ENCODE peak calls at places on chromosomes 5 and 9, in six cellular contexts. K is endothelial cell of umbilical vein, T is transverse colon, C is SJCRH30, E is HL-60, U is foreskin fibroblast. J is an unnamed sample.

GRCh38 chr9:131685753-131686706 is 53.8 kb downstream of the RAPGEF1 start:
- DNase-seq in C (no peak), U (no peak), T (no peak), E (no peak), K (no peak), J (no peak)

GRCh38 chr5:172687983-172688734 is 47.1 kb downstream of the NEURL1B start:
- DNase-seq in C (no peak), K (no peak), T (peak; percentile 61), E (no peak), U (no peak), J (peak; percentile 59)

GRCh38 chr9:112719292-112719691 is 1.4 kb upstream of the INIP start:
- DNase-seq in E (no peak), T (no peak), K (no peak), C (no peak), U (peak; percentile 54), J (no peak)

GRCh38 chr9:95808001-95808400 is 67.5 kb upstream of the ERCC6L2 start:
- DNase-seq in E (no peak), T (no peak), C (peak; percentile 68), K (peak; percentile 49), U (peak; percentile 69), J (no peak)

GRCh38 chr5:55062039-55062779 is 38.2 kb downstream of the GZMK start:
- DNase-seq in K (no peak), E (no peak), C (no peak), U (no peak), T (peak; percentile 30), J (peak; percentile 45)

GRCh38 chr5:75037106-75037505 is 15.3 kb downstream of the GCNT4 start:
- DNase-seq in T (peak; percentile 30), C (no peak), E (no peak), U (peak; percentile 93), K (peak; percentile 12), J (peak; percentile 35)

GRCh38 chr5:74361406-74362358 is 278.8 kb downstream of the ENC1 start:
- DNase-seq in T (peak; percentile 30), E (no peak), C (peak; percentile 71), K (no peak), U (no peak), J (peak; percentile 89)

GRCh38 chr5:3226171-3226570 is 369.5 kb upstream of the IRX1 start:
- DNase-seq in U (no peak), K (no peak), E (no peak), T (no peak), C (no peak), J (no peak)

GRCh38 chr9:3732077-3733038 is 206.6 kb upstream of the RFX3 start:
- DNase-seq in K (peak; percentile 88), C (peak; percentile 54), E (peak; percentile 73), U (peak; percentile 91), T (peak; percentile 41), J (peak; percentile 81)

GRCh38 chr5:181044093-181044599 is 4.1 kb downstream of the BTNL9 start:
- DNase-seq in C (no peak), K (no peak), E (no peak), U (no peak), T (no peak), J (no peak)

GRCh38 chr9:14349141-14349817 is 35.3 kb upstream of the NFIB start:
- DNase-seq in K (peak; percentile 37), T (no peak), C (no peak), E (no peak), U (peak; percentile 32), J (peak; percentile 12)

GRCh38 chr5:33789558-33789957 is 102.2 kb downstream of the ADAMTS12 start:
- DNase-seq in T (no peak), K (no peak), C (no peak), E (no peak), U (peak; percentile 60), J (no peak)

GRCh38 chr5:133844836-133845235 is 123.6 kb downstream of the C5orf15 start:
- DNase-seq in U (no peak), T (no peak), E (no peak), C (no peak), K (no peak), J (no peak)

GRCh38 chr5:39948867-39949468 is 524.2 kb upstream of the DAB2 start:
- DNase-seq in K (peak; percentile 77), U (peak; percentile 81), E (peak; percentile 77), T (peak; percentile 53), C (peak; percentile 63), J (peak; percentile 79)

GRCh38 chr9:4741365-4742031 is 496 bp upstream of the AK3 start:
- DNase-seq in E (peak; percentile 14), K (peak; percentile 27), U (peak; percentile 57), C (no peak), T (peak; percentile 55), J (peak; percentile 68)

GRCh38 chr9:99106044-99106375 is 1.1 kb downstream of the TGFBR1 start:
- DNase-seq in E (no peak), T (no peak), C (no peak), U (no peak), K (no peak), J (no peak)

GRCh38 chr9:99103505-99103904 is 1.4 kb upstream of the TGFBR1 start:
- DNase-seq in E (no peak), U (no peak), C (peak; percentile 22), K (no peak), T (no peak), J (peak; percentile 42)

GRCh38 chr9:99105152-99106043 is 485 bp downstream of the TGFBR1 start:
- DNase-seq in K (peak; percentile 68), E (peak; percentile 45), C (peak; percentile 72), T (peak; percentile 84), U (peak; percentile 92), J (peak; percentile 71)

GRCh38 chr9:99103909-99104458 is 929 bp upstream of the TGFBR1 start:
- DNase-seq in C (no peak), E (no peak), T (no peak), U (peak; percentile 80), K (peak; percentile 24), J (no peak)

GRCh38 chr9:99104459-99105151 is at the start of gene TGFBR1:
- DNase-seq in T (peak; percentile 94), E (peak; percentile 90), U (peak; percentile 97), C (peak; percentile 94), K (peak; percentile 92), J (peak; percentile 93)
- H3K4me3 ChIP-seq in T (peak within 1 kb of the TSS; percentile 76), E (peak within 1 kb of the TSS; percentile 79), U (peak within 1 kb of the TSS; percentile 77), C (peak within 1 kb of the TSS; percentile 90), K (peak within 1 kb of the TSS; percentile 42), J (peak within 1 kb of the TSS; percentile 99)

GRCh38 chr5:141874262-141874964 is 3.8 kb downstream of the PCDH1 start:
- DNase-seq in E (no peak), K (no peak), T (peak; percentile 87), U (no peak), C (no peak), J (peak; percentile 99)
- H3K4me3 ChIP-seq in E (no peak overlapping the region), K (no peak overlapping the region), T (peak overlapping the region; percentile 77), U (no peak overlapping the region), C (no peak overlapping the region), J (peak overlapping the region; percentile 84)

DNA sequence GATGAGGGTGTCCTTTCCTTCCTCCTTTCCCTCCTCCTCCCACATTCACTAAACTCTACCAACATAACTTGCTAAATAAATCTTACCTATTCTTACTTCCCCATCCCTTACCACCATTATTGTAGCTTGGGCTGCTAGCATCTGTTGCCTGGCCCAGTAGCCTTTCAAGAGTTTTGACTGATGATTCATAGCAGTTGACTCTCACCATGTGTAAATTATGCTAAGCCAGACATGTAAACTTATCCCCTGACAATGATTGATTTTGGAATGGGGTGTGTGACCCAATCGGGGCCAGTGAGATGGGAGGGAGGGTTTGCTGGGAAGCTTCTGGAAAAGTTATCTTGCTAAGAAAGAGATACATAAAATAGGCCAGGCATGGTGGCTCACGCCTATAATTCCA is 161.8 kb upstream of the SPRY4 start:
- DNase-seq in C (no peak), K (no peak), E (no peak), T (no peak), U (peak; percentile 75), J (no peak)
- H3K4me3 ChIP-seq in C (no peak overlapping the region), K (no peak overlapping the region), E (no peak overlapping the region), T (no peak overlapping the region), U (no peak overlapping the region), J (no peak overlapping the region)

GRCh38 chr5:83464261-83464660 is 7.3 kb upstream of the VCAN start:
- DNase-seq in E (no peak), U (no peak), C (no peak), K (no peak), T (no peak), J (no peak)
- H3K4me3 ChIP-seq in E (no peak overlapping the region), U (no peak overlapping the region), C (no peak overlapping the region), K (no peak overlapping the region), T (no peak overlapping the region), J (no peak overlapping the region)

J was measured in small intestine.